ENCODE peak calls at places on chromosomes 13 and 19, in six cellular contexts. S, B, M, P, K and V are unnamed samples.

GRCh38 chr13:79481685-79482052 is 714 bp downstream of the NDFIP2 start:
- DNase-seq in S (no peak), B (no peak), M (peak; percentile 30), P (no peak), K (peak; percentile 40), V (no peak)

GRCh38 chr19:2462635-2463421 is 6.1 kb upstream of the LMNB2 start:
- DNase-seq in S (peak; percentile 81), B (peak; percentile 57), M (no peak), P (peak; percentile 99), K (peak; percentile 96), V (peak; percentile 99)

GRCh38 chr19:49950956-49951526 is 9.9 kb downstream of the SIGLEC11 start:
- DNase-seq in S (no peak), B (no peak), M (no peak), P (no peak), K (no peak), V (no peak)

GRCh38 chr13:29964181-29964845 is 113.9 kb upstream of the UBL3 start:
- DNase-seq in S (no peak), B (no peak), M (peak; percentile 26), P (no peak), K (no peak), V (no peak)

GRCh38 chr13:30375436-30375835 is 46.9 kb upstream of the UBE2L5 start:
- DNase-seq in S (no peak), B (no peak), M (peak; percentile 45), P (no peak), K (no peak), V (no peak)

GRCh38 chr19:11482384-11483050 is 1.7 kb upstream of the ELAVL3 start:
- DNase-seq in S (peak; percentile 85), B (no peak), M (peak; percentile 96), P (peak; percentile 25), K (peak; percentile 91), V (peak; percentile 75)

GRCh38 chr13:29758591-29759114 is 91.8 kb downstream of the UBL3 start:
- DNase-seq in S (no peak), B (no peak), M (peak; percentile 89), P (no peak), K (no peak), V (peak; percentile 15)

GRCh38 chr13:48448285-48448962 is 35.5 kb upstream of the LPAR6 start:
- DNase-seq in S (no peak), B (peak; percentile 24), M (no peak), P (no peak), K (no peak), V (no peak)

GRCh38 chr19:13033244-13033643 is 38.0 kb downstream of the NFIX start:
- DNase-seq in S (no peak), B (no peak), M (no peak), P (no peak), K (peak; percentile 35), V (peak; percentile 68)

GRCh38 chr13:79491715-79492114 is 10.8 kb downstream of the NDFIP2 start:
- DNase-seq in S (no peak), B (peak; percentile 82), M (no peak), P (peak; percentile 85), K (peak; percentile 85), V (peak; percentile 74)

GRCh38 chr19:10988380-10988779 is 27.6 kb downstream of the SMARCA4 start:
- DNase-seq in S (no peak), B (no peak), M (no peak), P (no peak), K (no peak), V (no peak)

GRCh38 chr13:108268713-108269112 is 805 bp upstream of the TNFSF13B start:
- DNase-seq in S (no peak), B (no peak), M (peak; percentile 32), P (no peak), K (peak; percentile 1), V (no peak)

GRCh38 chr13:74040200-74040599 is 94.0 kb downstream of the KLF12 start:
- DNase-seq in S (peak; percentile 62), B (no peak), M (peak; percentile 67), P (no peak), K (no peak), V (peak; percentile 37)

GRCh38 chr19:3539743-3540118 is 757 bp downstream of the TEKTIP1 start:
- DNase-seq in S (no peak), B (no peak), M (no peak), P (no peak), K (no peak), V (no peak)

GRCh38 chr19:24141612-24142011 is 54.6 kb downstream of the ZNF254 start:
- DNase-seq in S (no peak), B (no peak), M (no peak), P (peak; percentile 10), K (no peak), V (no peak)

GRCh38 chr13:76745246-76746200 is 140.7 kb downstream of the KCTD12 start:
- DNase-seq in S (no peak), B (no peak), M (peak; percentile 78), P (no peak), K (no peak), V (no peak)

GRCh38 chr13:114059946-114060860 is 72.2 kb downstream of the RASA3 start:
- DNase-seq in S (no peak), B (no peak), M (no peak), P (no peak), K (no peak), V (no peak)

GRCh38 chr13:35157143-35157755 is 215.2 kb downstream of the NBEA start:
- DNase-seq in S (no peak), B (no peak), M (peak; percentile 67), P (peak; percentile 22), K (peak; percentile 85), V (peak; percentile 75)

GRCh38 chr13:98478134-98479129 is 98.5 kb downstream of the STK24 start:
- DNase-seq in S (no peak), B (no peak), M (peak; percentile 89), P (peak; percentile 84), K (no peak), V (peak; percentile 42)

GRCh38 chr19:55278391-55279135 is 1.3 kb downstream of the HSPBP1 start:
- DNase-seq in S (no peak), B (no peak), M (no peak), P (no peak), K (no peak), V (no peak)
- H3K4me3 ChIP-seq in S (no peak overlapping the region), B (no peak overlapping the region), M (no peak overlapping the region), P (no peak overlapping the region), K (peak overlapping the region; percentile 92), V (peak overlapping the region; percentile 97)

DNA sequence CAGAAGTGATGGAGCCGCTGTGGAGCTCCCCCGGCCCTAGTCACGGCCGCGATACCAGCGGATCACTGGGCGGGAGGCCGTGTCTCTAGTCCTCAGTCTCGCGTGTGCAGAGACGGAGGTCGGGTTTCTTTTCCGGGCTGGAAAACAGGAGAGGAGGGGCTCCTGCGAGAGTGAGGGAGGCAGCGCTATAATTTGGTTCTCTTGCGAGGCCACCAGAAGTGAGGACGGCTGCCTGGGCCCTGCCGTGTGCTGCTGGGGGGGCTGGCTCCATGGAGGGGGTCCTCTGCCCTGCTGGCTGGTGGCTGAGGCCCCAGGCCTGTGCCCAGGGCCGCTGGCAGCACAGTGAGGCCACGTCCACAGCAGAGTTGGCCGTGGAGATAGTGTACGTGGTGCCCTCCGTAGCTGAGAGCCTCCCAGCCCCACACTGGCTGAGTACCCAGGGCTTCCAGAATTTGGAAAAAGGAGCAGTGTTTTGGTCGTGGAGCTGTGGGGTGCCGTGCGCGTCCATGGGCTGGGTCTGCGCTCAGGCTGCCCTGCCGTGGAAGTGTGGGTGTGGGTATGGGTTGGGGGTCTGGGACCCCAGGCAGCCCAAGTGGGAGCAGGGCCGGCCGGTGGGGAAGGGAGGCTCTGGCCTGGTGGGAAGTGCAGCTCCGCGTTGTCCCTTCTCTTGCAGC is 5.8 kb downstream of the PTBP1 start:
- DNase-seq in S (no peak), B (no peak), M (no peak), P (no peak), K (peak; percentile 24), V (no peak)
- H3K4me3 ChIP-seq in S (no peak overlapping the region), B (no peak overlapping the region), M (no peak overlapping the region), P (no peak overlapping the region), K (peak overlapping the region; percentile 75), V (no peak overlapping the region)

GRCh38 chr19:4758659-4759058 is 32.9 kb upstream of the FEM1A start:
- DNase-seq in S (no peak), B (no peak), M (no peak), P (no peak), K (no peak), V (no peak)

GRCh38 chr19:4760285-4760650 is 31.3 kb upstream of the FEM1A start:
- DNase-seq in S (no peak), B (no peak), M (no peak), P (no peak), K (no peak), V (no peak)

GRCh38 chr19:4763021-4763420 is 28.5 kb upstream of the FEM1A start:
- DNase-seq in S (no peak), B (no peak), M (no peak), P (no peak), K (no peak), V (no peak)

GRCh38 chr19:4758082-4758481 is 33.5 kb upstream of the FEM1A start:
- DNase-seq in S (no peak), B (no peak), M (no peak), P (no peak), K (no peak), V (no peak)

DNA sequence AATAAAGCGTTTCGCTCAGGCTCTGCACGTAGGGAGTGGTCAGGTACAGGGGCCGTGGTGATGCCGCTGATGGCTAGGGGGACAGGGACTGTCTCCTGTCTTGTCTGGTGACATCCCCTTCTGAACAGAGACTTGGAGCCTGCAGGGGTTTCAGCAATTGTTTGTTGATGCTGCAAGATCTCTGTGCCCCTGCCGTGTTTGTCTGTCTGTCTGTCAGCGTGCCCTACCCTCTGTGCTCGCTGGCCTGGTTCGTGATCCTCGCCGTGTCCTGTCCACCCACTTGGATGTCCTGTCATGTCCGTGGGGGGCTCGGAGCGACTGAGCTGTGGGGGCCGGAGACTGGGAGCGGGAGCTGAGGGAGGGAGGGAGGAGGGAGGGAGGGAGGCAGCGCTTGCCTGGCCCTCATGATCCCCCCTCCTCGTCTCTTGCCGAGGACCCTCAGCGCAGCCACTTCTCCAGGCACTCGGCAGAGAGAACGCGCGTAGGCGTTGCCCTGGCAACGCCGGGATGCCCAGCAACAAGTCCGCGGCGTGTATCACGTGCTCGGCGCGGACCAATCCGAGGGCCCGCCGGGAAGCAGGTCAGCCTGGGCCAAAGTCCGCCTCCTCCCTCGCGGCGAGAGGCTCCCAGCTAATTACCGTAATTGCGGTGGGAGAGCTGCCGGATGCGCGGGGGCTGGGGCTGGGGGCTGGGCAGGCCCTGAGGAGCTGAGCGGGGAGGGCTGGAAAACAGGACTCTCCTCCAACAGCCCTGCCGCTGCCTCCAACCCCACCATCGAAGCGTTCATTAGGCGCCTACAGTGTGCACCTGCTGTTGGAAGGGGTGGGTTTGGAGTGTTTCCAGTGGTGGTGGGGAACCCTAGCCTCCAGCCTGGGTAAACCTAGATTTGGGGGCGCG is 31.9 kb upstream of the FEM1A start:
- DNase-seq in S (peak; percentile 96), B (peak; percentile 31), M (peak; percentile 92), P (peak; percentile 69), K (peak; percentile 89), V (peak; percentile 85)
- H3K4me3 ChIP-seq in S (peak overlapping the region; percentile 49), B (peak overlapping the region; percentile 37), M (peak overlapping the region; percentile 40), P (peak overlapping the region; percentile 51), K (peak overlapping the region; percentile 50), V (peak overlapping the region; percentile 46)

GRCh38 chr19:18896421-18896841 is 473 bp upstream of the CERS1 start:
- DNase-seq in S (no peak), B (no peak), M (no peak), P (no peak), K (no peak), V (no peak)
- H3K4me3 ChIP-seq in S (peak overlapping the region; percentile 19), B (no peak overlapping the region), M (no peak overlapping the region), P (no peak overlapping the region), K (no peak overlapping the region), V (peak overlapping the region; percentile 15)